ENCODE peak calls at places on chromosomes 12 and 14, in five cellular contexts. One of them, this sample, is unnamed.
A peak's percentile ranks its signal among the peaks of the same experiment; 100 is the strongest.

GRCh38 chr12:65882504-65882903 is 58.2 kb downstream of the HMGA2 start:
- DNase-seq in NCI-H1694 treated with DMSO at 0.1 percent for 48 hours: no peak
- DNase-seq in AG04450: no peak
- DNase-seq in stomach: no peak
- DNase-seq in T follicular helper cell: no peak
- DNase-seq in this sample: no peak

GRCh38 chr14:50225067-50225973 is 6.1 kb downstream of the SOS2 start:
- DNase-seq in NCI-H1694 treated with DMSO at 0.1 percent for 48 hours: no peak
- DNase-seq in AG04450: peak; percentile 36
- DNase-seq in stomach: no peak
- DNase-seq in T follicular helper cell: no peak
- DNase-seq in this sample: peak; percentile 77

GRCh38 chr12:127728285-127728684 is 538.7 kb upstream of the TMEM132C start:
- DNase-seq in NCI-H1694 treated with DMSO at 0.1 percent for 48 hours: no peak
- DNase-seq in AG04450: no peak
- DNase-seq in stomach: no peak
- DNase-seq in T follicular helper cell: no peak
- DNase-seq in this sample: no peak

GRCh38 chr12:57474862-57475261 is 4.8 kb downstream of the ARHGAP9 start:
- DNase-seq in NCI-H1694 treated with DMSO at 0.1 percent for 48 hours: no peak
- DNase-seq in AG04450: no peak
- DNase-seq in stomach: no peak
- DNase-seq in T follicular helper cell: no peak
- DNase-seq in this sample: no peak

GRCh38 chr12:25728196-25728595 is 175.1 kb upstream of the LMNTD1 start:
- DNase-seq in NCI-H1694 treated with DMSO at 0.1 percent for 48 hours: no peak
- DNase-seq in AG04450: no peak
- DNase-seq in stomach: no peak
- DNase-seq in T follicular helper cell: no peak
- DNase-seq in this sample: no peak

GRCh38 chr14:105527381-105528196 is 1.2 kb downstream of the TMEM121 start:
- DNase-seq in NCI-H1694 treated with DMSO at 0.1 percent for 48 hours: no peak
- DNase-seq in AG04450: no peak
- DNase-seq in stomach: no peak
- DNase-seq in T follicular helper cell: no peak
- DNase-seq in this sample: no peak

GRCh38 chr12:78898416-78898815 is 33.8 kb downstream of the SYT1 start:
- DNase-seq in NCI-H1694 treated with DMSO at 0.1 percent for 48 hours: peak; percentile 79
- DNase-seq in AG04450: no peak
- DNase-seq in stomach: no peak
- DNase-seq in T follicular helper cell: no peak
- DNase-seq in this sample: no peak

GRCh38 chr12:25566550-25566949 is 13.5 kb upstream of the LMNTD1 start:
- DNase-seq in NCI-H1694 treated with DMSO at 0.1 percent for 48 hours: no peak
- DNase-seq in AG04450: no peak
- DNase-seq in stomach: no peak
- DNase-seq in T follicular helper cell: no peak
- DNase-seq in this sample: no peak

GRCh38 chr12:105822131-105823103 is 316.3 kb downstream of the NUAK1 start:
- DNase-seq in NCI-H1694 treated with DMSO at 0.1 percent for 48 hours: no peak
- DNase-seq in AG04450: no peak
- DNase-seq in stomach: no peak
- DNase-seq in T follicular helper cell: no peak
- DNase-seq in this sample: no peak

GRCh38 chr12:42758806-42759205 is 169.3 kb upstream of the PRICKLE1 start:
- DNase-seq in NCI-H1694 treated with DMSO at 0.1 percent for 48 hours: no peak
- DNase-seq in AG04450: no peak
- DNase-seq in stomach: no peak
- DNase-seq in T follicular helper cell: no peak
- DNase-seq in this sample: no peak

GRCh38 chr14:29220077-29220476 is 453.5 kb downstream of the FOXG1 start:
- DNase-seq in NCI-H1694 treated with DMSO at 0.1 percent for 48 hours: peak; percentile 99
- DNase-seq in AG04450: no peak
- DNase-seq in stomach: no peak
- DNase-seq in T follicular helper cell: no peak
- DNase-seq in this sample: no peak

GRCh38 chr12:92369061-92369460 is 223.4 kb upstream of the BTG1 start:
- DNase-seq in NCI-H1694 treated with DMSO at 0.1 percent for 48 hours: no peak
- DNase-seq in AG04450: no peak
- DNase-seq in stomach: no peak
- DNase-seq in T follicular helper cell: no peak
- DNase-seq in this sample: no peak

GRCh38 chr14:29637406-29637805 is 290.2 kb downstream of the PRKD1 start:
- DNase-seq in NCI-H1694 treated with DMSO at 0.1 percent for 48 hours: peak; percentile 88
- DNase-seq in AG04450: no peak
- DNase-seq in stomach: peak; percentile 83
- DNase-seq in T follicular helper cell: no peak
- DNase-seq in this sample: peak; percentile 22

GRCh38 chr14:91078095-91078737 is 17.8 kb upstream of the RPS6KA5 start:
- DNase-seq in NCI-H1694 treated with DMSO at 0.1 percent for 48 hours: no peak
- DNase-seq in AG04450: no peak
- DNase-seq in stomach: no peak
- DNase-seq in T follicular helper cell: peak; percentile 10
- DNase-seq in this sample: no peak

GRCh38 chr12:69388371-69388770 is 28.8 kb downstream of the YEATS4 start:
- DNase-seq in NCI-H1694 treated with DMSO at 0.1 percent for 48 hours: peak; percentile 35
- DNase-seq in AG04450: peak; percentile 50
- DNase-seq in stomach: no peak
- DNase-seq in T follicular helper cell: no peak
- DNase-seq in this sample: peak; percentile 74

GRCh38 chr14:79281244-79282199 is 929.8 kb downstream of the DIO2 start:
- DNase-seq in NCI-H1694 treated with DMSO at 0.1 percent for 48 hours: no peak
- DNase-seq in AG04450: no peak
- DNase-seq in stomach: no peak
- DNase-seq in T follicular helper cell: no peak
- DNase-seq in this sample: no peak

GRCh38 chr14:25132734-25133422 is 82.9 kb upstream of the STXBP6 start:
- DNase-seq in NCI-H1694 treated with DMSO at 0.1 percent for 48 hours: peak; percentile 45
- DNase-seq in AG04450: no peak
- DNase-seq in stomach: peak; percentile 75
- DNase-seq in T follicular helper cell: peak; percentile 14
- DNase-seq in this sample: peak; percentile 51

GRCh38 chr12:117025481-117026151 is 73.6 kb downstream of the TESC start:
- DNase-seq in NCI-H1694 treated with DMSO at 0.1 percent for 48 hours: peak; percentile 30
- DNase-seq in AG04450: peak; percentile 16
- DNase-seq in stomach: peak; percentile 79
- DNase-seq in T follicular helper cell: no peak
- DNase-seq in this sample: peak; percentile 77

GRCh38 chr14:101444116-101444515 is 117.2 kb upstream of the DIO3 start:
- DNase-seq in NCI-H1694 treated with DMSO at 0.1 percent for 48 hours: no peak
- DNase-seq in AG04450: no peak
- DNase-seq in stomach: no peak
- DNase-seq in T follicular helper cell: no peak
- DNase-seq in this sample: peak; percentile 60

GRCh38 chr14:65485516-65485915 is 73.0 kb downstream of the FUT8 start:
- DNase-seq in NCI-H1694 treated with DMSO at 0.1 percent for 48 hours: no peak
- DNase-seq in AG04450: no peak
- DNase-seq in stomach: no peak
- DNase-seq in T follicular helper cell: no peak
- DNase-seq in this sample: no peak

GRCh38 chr12:20415013-20415412 is 46.7 kb downstream of the PDE3A start:
- DNase-seq in NCI-H1694 treated with DMSO at 0.1 percent for 48 hours: peak; percentile 86
- DNase-seq in AG04450: no peak
- DNase-seq in stomach: no peak
- DNase-seq in T follicular helper cell: no peak
- DNase-seq in this sample: no peak

GRCh38 chr12:104219361-104219892 is 3.8 kb downstream of the TXNRD1 start:
- DNase-seq in NCI-H1694 treated with DMSO at 0.1 percent for 48 hours: no peak
- DNase-seq in AG04450: peak; percentile 92
- DNase-seq in stomach: no peak
- DNase-seq in T follicular helper cell: no peak
- DNase-seq in this sample: peak; percentile 97

GRCh38 chr12:88579572-88579940 is 715 bp downstream of the KITLG start:
- DNase-seq in NCI-H1694 treated with DMSO at 0.1 percent for 48 hours: peak; percentile 29
- DNase-seq in AG04450: no peak
- DNase-seq in stomach: peak; percentile 68
- DNase-seq in T follicular helper cell: no peak
- DNase-seq in this sample: peak; percentile 60

GRCh38 chr12:29921307-29921706 is 137.6 kb upstream of the TMTC1 start:
- DNase-seq in NCI-H1694 treated with DMSO at 0.1 percent for 48 hours: no peak
- DNase-seq in AG04450: no peak
- DNase-seq in stomach: no peak
- DNase-seq in T follicular helper cell: no peak
- DNase-seq in this sample: peak; percentile 2

GRCh38 chr14:35159742-35160409 is 37.5 kb downstream of the PRORP start:
- DNase-seq in NCI-H1694 treated with DMSO at 0.1 percent for 48 hours: no peak
- DNase-seq in AG04450: peak; percentile 69
- DNase-seq in stomach: no peak
- DNase-seq in T follicular helper cell: no peak
- DNase-seq in this sample: peak; percentile 99

GRCh38 chr14:58560208-58560607 is 77.6 kb upstream of the DACT1 start:
- DNase-seq in NCI-H1694 treated with DMSO at 0.1 percent for 48 hours: no peak
- DNase-seq in AG04450: no peak
- DNase-seq in stomach: no peak
- DNase-seq in T follicular helper cell: no peak
- DNase-seq in this sample: peak; percentile 58

GRCh38 chr14:73712540-73713141 is 1.5 kb downstream of the PNMA1 start:
- DNase-seq in NCI-H1694 treated with DMSO at 0.1 percent for 48 hours: peak; percentile 23
- DNase-seq in AG04450: no peak
- DNase-seq in stomach: no peak
- DNase-seq in T follicular helper cell: no peak
- DNase-seq in this sample: peak; percentile 56

GRCh38 chr12:67354966-67355365 is 85.8 kb downstream of the CAND1 start:
- DNase-seq in NCI-H1694 treated with DMSO at 0.1 percent for 48 hours: no peak
- DNase-seq in AG04450: no peak
- DNase-seq in stomach: no peak
- DNase-seq in T follicular helper cell: no peak
- DNase-seq in this sample: peak; percentile 30

GRCh38 chr12:52233462-52234141 is 559 bp downstream of the KRT7 start:
- DNase-seq in NCI-H1694 treated with DMSO at 0.1 percent for 48 hours: no peak
- DNase-seq in AG04450: no peak
- DNase-seq in stomach: no peak
- DNase-seq in T follicular helper cell: no peak
- DNase-seq in this sample: peak; percentile 39

GRCh38 chr14:55306938-55307589 is 35.8 kb downstream of the FBXO34 start:
- DNase-seq in NCI-H1694 treated with DMSO at 0.1 percent for 48 hours: no peak
- DNase-seq in AG04450: no peak
- DNase-seq in stomach: no peak
- DNase-seq in T follicular helper cell: no peak
- DNase-seq in this sample: no peak

This sample was measured in ELR.